ENCODE peak calls at places on chromosomes 11 and 22, in four cellular contexts. J is mesothelial cell of epicardium, Q is Panc1, I is Calu3. T is an unnamed sample.

GRCh38 chr11:61793084-61793828 is 545 bp downstream of the FEN1 start:
- DNase-seq in J (no peak), Q (no peak), I (no peak), T (no peak)

GRCh38 chr22:29700949-29701927 is 18.6 kb upstream of the CABP7 start:
- DNase-seq in J (no peak), Q (no peak), I (peak), T (no peak)

GRCh38 chr11:89495951-89496350 is 4.8 kb upstream of the NOX4 start:
- DNase-seq in J (no peak), Q (no peak), I (no peak), T (no peak)

GRCh38 chr11:1054143-1055108 is 17.9 kb upstream of the MUC6 start:
- DNase-seq in J (peak), Q (no peak), I (no peak), T (no peak)

GRCh38 chr11:62443390-62444201 is 24.8 kb downstream of the SCGB1A1 start:
- DNase-seq in J (no peak), Q (no peak), I (no peak), T (no peak)

GRCh38 chr11:132111781-132112380 is 741.5 kb downstream of the NTM start:
- DNase-seq in J (no peak), Q (no peak), I (no peak), T (no peak)

GRCh38 chr11:109865558-109866186 is 227.5 kb upstream of the ZC3H12C start:
- DNase-seq in J (no peak), Q (no peak), I (peak), T (no peak)

GRCh38 chr11:123213307-123213708 is 18.3 kb upstream of the CLMP start:
- DNase-seq in J (no peak), Q (no peak), I (no peak), T (no peak)

GRCh38 chr11:111047376-111047775 is 198.1 kb upstream of the POU2AF2 start:
- DNase-seq in J (no peak), Q (no peak), I (no peak), T (no peak)

GRCh38 chr11:126384053-126384335 is 28.5 kb downstream of the ST3GAL4 start:
- DNase-seq in J (no peak), Q (no peak), I (no peak), T (no peak)

GRCh38 chr22:37298748-37299495 is 16.6 kb downstream of the CYTH4 start:
- DNase-seq in J (no peak), Q (no peak), I (no peak), T (no peak)

GRCh38 chr11:120229451-120230424 is 10.2 kb upstream of the POU2F3 start:
- DNase-seq in J (no peak), Q (no peak), I (peak), T (no peak)

GRCh38 chr11:1633864-1634263 is 4.3 kb downstream of the KRTAP5-5 start:
- DNase-seq in J (no peak), Q (no peak), I (no peak), T (no peak)

GRCh38 chr22:48182036-48182435 is 1419.6 kb downstream of the TBC1D22A start:
- DNase-seq in J (no peak), Q (no peak), I (no peak), T (no peak)

GRCh38 chr11:117830072-117830471 is 5.5 kb upstream of the FXYD2 start:
- DNase-seq in J (peak), Q (no peak), I (no peak), T (no peak)

GRCh38 chr22:33848251-33848650 is 72.0 kb downstream of the LARGE1 start:
- DNase-seq in J (no peak), Q (no peak), I (no peak), T (no peak)
- TF ChIP-seq CTCF in J (no peak), Q (no peak), I (no peak), T (no peak)

GRCh38 chr11:7451520-7451919 is 33.8 kb upstream of the OLFML1 start:
- DNase-seq in J (no peak), Q (no peak), I (no peak), T (no peak)

GRCh38 chr11:7450836-7451235 is 34.5 kb upstream of the OLFML1 start:
- DNase-seq in J (no peak), Q (no peak), I (no peak), T (no peak)

GRCh38 chr11:7449196-7449840 is 36.0 kb upstream of the OLFML1 start:
- DNase-seq in J (no peak), Q (no peak), I (no peak), T (no peak)

GRCh38 chr11:7449841-7450214 is 35.5 kb upstream of the OLFML1 start:
- DNase-seq in J (no peak), Q (no peak), I (peak), T (no peak)

DNA sequence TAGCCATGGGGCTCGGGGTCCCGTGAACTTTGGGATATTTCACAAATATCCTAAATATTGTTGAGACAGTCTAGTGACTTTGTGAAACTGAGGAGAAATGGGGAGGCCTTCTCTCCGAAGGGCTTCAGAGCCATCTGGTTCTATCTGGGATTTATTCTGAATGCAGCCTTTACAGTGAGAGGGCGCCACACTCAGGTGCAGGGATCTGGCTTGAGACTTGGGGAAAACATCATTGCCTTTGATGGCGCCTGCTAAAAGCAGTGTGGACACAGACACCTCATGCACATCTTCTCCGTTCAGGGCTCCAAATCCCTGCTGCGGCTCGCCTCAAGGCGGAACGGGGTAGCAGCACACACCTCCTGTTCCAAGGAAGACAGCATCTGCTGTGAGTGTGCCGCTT is 37.2 kb upstream of the OLFML1 start:
- DNase-seq in J (no peak), Q (no peak), I (no peak), T (no peak)
- TF ChIP-seq CTCF in J (no peak), Q (peak), I (no peak), T (no peak)

DNA sequence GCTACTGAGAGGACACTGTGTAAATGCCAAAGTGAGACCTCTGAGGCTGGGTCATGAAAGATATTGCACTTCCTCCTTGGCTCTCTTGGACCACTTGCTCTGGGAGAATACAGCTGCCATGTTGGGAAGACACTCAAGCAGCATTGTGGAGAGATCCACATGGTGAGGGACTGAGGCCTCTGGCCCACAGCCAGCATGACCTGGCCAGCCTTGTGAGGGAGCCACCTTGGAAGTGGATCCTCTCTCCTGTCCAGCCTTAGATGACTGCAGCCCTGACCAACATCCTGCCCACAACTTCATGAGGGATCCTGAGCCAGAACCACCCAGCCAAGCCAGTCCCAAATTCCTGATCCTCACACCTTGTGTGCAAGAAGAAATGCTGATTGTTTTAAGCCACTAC is 30.4 kb downstream of the MB start:
- DNase-seq in J (no peak), Q (no peak), I (no peak), T (no peak)
- TF ChIP-seq CTCF in J (no peak), Q (no peak), I (no peak), T (no peak)

DNA sequence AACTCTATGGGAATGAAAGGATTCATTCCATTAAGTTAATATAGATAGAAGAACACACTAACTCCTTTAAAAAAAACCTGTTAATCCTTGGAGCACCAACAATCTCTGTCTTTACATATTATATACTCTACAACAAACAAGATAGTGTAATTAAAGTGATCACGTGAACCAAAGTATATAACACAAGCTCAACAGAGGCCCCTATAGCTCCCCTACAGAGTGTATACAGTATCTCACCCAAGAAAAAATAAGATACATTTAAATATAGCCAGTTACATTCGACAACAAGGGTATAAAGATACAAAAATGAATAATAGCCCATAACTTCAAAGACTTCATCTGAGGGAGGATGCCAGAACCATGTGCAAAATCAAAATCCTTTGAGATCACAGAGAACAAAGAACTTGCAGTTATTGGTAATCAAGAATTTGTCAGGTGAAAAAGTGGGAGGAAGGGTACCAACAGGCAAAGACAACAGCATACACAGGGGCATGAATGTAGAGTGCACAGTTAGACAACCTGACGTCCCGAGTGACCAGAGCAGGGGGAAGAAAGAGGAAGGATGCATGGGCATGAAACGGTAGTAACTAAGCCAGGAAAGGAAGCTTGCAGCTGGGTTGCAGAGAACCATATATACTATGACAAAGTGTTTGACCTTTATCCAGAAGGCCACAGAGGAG is 4.7 kb downstream of the FCHSD2 start:
- DNase-seq in J (no peak), Q (no peak), I (no peak), T (no peak)
- TF ChIP-seq CTCF in J (no peak), Q (no peak), I (no peak), T (no peak)

GRCh38 chr11:17719940-17720795 is 797 bp downstream of the MYOD1 start:
- DNase-seq in J (peak), Q (no peak), I (no peak), T (no peak)
- TF ChIP-seq CTCF in J (no peak), Q (peak), I (peak), T (no peak)

GRCh38 chr22:50276143-50276542 is 6.0 kb upstream of the MAPK11 start:
- DNase-seq in J (no peak), Q (no peak), I (peak), T (no peak)
- TF ChIP-seq CTCF in J (peak), Q (peak), I (peak), T (no peak)

GRCh38 chr22:33796494-33796893 is 123.8 kb downstream of the LARGE1 start:
- DNase-seq in J (no peak), Q (no peak), I (no peak), T (no peak)
- TF ChIP-seq CTCF in J (no peak), Q (no peak), I (no peak), T (no peak)

DNA sequence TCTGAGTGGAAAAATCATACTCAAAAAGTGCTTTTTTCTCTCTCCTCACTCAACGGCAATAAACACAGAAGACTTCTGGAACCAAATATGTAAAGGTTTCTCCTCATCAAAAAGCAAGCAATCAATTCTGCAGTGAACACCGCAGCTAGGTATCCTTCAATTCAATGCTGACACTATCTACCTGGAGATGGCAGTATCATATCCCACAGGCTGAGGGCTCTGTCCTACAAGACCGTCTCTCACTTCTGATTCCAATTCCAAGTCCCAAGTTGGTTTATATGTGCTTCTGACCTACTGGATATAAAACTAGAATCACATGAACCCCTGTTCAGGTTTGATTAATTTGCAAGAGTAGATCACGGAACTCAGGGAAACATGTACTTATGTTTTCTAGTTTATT is 59.7 kb upstream of the LUZP2 start:
- DNase-seq in J (no peak), Q (no peak), I (no peak), T (no peak)
- TF ChIP-seq CTCF in J (no peak), Q (no peak), I (no peak), T (no peak)

T was measured in natural killer cell.